ENCODE peak calls at places on chromosomes 5 and 9, in six cellular contexts. K is IMR-90, X is endothelial cell of umbilical vein, G is transverse colon, C is body of pancreas, Y is tibial nerve. U is an unnamed sample.

GRCh38 chr5:168898261-168898911 is 319.2 kb upstream of the PANK3 start:
- DNase-seq in X (no peak), G (no peak), K (no peak), C (no peak), Y (no peak), U (no peak)

GRCh38 chr9:98811051-98811650 is 3.7 kb downstream of the GALNT12 start:
- DNase-seq in C (no peak), G (no peak), X (peak; percentile 26), K (peak; percentile 96), Y (no peak), U (no peak)

GRCh38 chr5:89255845-89256463 is 373.0 kb upstream of the MEF2C start:
- DNase-seq in C (no peak), G (no peak), K (peak; percentile 82), X (peak; percentile 8), Y (no peak), U (no peak)

GRCh38 chr9:92035687-92036410 is 79.4 kb downstream of the SPTLC1 start:
- DNase-seq in C (no peak), X (no peak), K (peak; percentile 94), Y (no peak), G (peak; percentile 27), U (no peak)

GRCh38 chr5:86689103-86689729 is 71.5 kb downstream of the COX7C start:
- DNase-seq in C (no peak), G (no peak), K (no peak), X (no peak), Y (no peak), U (no peak)

GRCh38 chr9:113772121-113772885 is 103.8 kb upstream of the ZNF618 start:
- DNase-seq in Y (no peak), X (peak; percentile 76), K (peak; percentile 52), C (no peak), G (no peak), U (no peak)

GRCh38 chr9:76651114-76651697 is 113.0 kb upstream of the PCA3 start:
- DNase-seq in G (no peak), Y (no peak), C (no peak), X (peak; percentile 56), K (no peak), U (no peak)

GRCh38 chr5:159337291-159337974 is 7.1 kb upstream of the IL12B start:
- DNase-seq in Y (no peak), K (peak; percentile 73), C (no peak), G (no peak), X (no peak), U (no peak)

GRCh38 chr5:106189121-106189809 is 1481.5 kb downstream of the EFNA5 start:
- DNase-seq in Y (no peak), C (no peak), G (no peak), X (no peak), K (no peak), U (no peak)

GRCh38 chr5:136374003-136374402 is 8.7 kb upstream of the TRPC7 start:
- DNase-seq in K (peak; percentile 12), G (no peak), X (peak; percentile 72), Y (no peak), C (no peak), U (no peak)
- TF ChIP-seq CTCF in K (peak; percentile 34), G (no peak), X (peak; percentile 58), Y (no peak), C (no peak), U (no peak)

GRCh38 chr5:178496219-178496618 is 94.0 kb downstream of the COL23A1 start:
- DNase-seq in Y (no peak), X (no peak), C (no peak), K (no peak), G (no peak), U (no peak)
- H3K27ac ChIP-seq in Y (no peak overlapping the region), X (peak overlapping the region; percentile 70), C (no peak overlapping the region), K (no peak overlapping the region), G (no peak overlapping the region), U (no peak overlapping the region)

GRCh38 chr5:23289162-23289561 is 218.2 kb upstream of the PRDM9 start:
- DNase-seq in C (no peak), G (no peak), K (no peak), X (no peak), Y (no peak), U (no peak)
- TF ChIP-seq POLR2A in C (no peak), G (no peak), K (no peak), X (no peak), Y (no peak), U (no peak)

DNA sequence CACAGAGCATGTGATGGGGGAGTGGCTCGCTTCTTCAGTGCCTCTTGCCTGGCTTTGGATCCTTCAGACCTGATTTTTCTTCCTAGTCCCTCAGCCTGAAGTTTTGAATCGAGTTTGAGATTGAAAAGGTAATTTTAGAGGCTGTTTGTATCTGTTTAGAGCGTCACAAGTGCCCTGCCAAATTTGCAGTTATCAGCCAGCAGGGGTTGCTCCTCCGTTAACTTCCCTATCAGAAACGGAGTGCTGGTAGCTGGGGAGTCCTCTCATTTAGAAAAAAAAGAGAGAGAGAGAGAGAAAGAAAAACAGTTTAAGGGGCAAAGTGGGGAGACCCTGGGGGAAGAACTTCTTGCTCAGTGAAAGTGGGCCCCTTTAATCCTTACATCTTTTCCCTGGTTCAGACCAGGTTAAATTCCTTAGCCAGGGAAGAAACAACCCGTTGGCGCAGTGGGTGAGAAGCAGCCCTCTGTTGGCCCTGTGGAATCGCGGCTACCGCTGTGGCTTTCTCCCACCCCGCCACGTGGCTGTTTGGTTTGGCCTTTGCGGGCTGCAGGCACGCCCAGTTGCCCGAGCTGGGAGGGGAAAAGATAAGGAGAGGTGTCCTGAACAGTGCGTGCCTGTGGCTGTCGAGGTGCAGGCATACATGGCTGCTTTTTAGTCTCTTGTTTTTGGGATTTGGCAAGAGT is 576.7 kb upstream of the ACO1 start:
- DNase-seq in X (no peak), C (no peak), G (no peak), K (no peak), Y (no peak), U (no peak)
- TF ChIP-seq CTCF in X (no peak), C (no peak), G (no peak), K (no peak), Y (no peak), U (no peak)

GRCh38 chr5:111931658-111932057 is 174.7 kb upstream of the NREP start:
- DNase-seq in K (no peak), C (no peak), G (no peak), Y (no peak), X (no peak), U (no peak)
- H3K27ac ChIP-seq in K (no peak overlapping the region), C (no peak overlapping the region), G (no peak overlapping the region), Y (no peak overlapping the region), X (no peak overlapping the region), U (no peak overlapping the region)

GRCh38 chr5:151587796-151588606 is 3.1 kb downstream of the FAT2 start:
- DNase-seq in K (no peak), Y (no peak), G (no peak), C (no peak), X (no peak), U (no peak)

GRCh38 chr5:151595411-151595826 is 4.3 kb upstream of the FAT2 start:
- DNase-seq in X (no peak), Y (no peak), C (no peak), K (no peak), G (no peak), U (no peak)

GRCh38 chr5:151589878-151590570 is 1.1 kb downstream of the FAT2 start:
- DNase-seq in X (no peak), Y (no peak), G (no peak), C (no peak), K (no peak), U (no peak)

GRCh38 chr5:151592855-151593408 is 1.8 kb upstream of the FAT2 start:
- DNase-seq in K (no peak), Y (peak; percentile 34), C (peak; percentile 44), X (no peak), G (no peak), U (no peak)

DNA sequence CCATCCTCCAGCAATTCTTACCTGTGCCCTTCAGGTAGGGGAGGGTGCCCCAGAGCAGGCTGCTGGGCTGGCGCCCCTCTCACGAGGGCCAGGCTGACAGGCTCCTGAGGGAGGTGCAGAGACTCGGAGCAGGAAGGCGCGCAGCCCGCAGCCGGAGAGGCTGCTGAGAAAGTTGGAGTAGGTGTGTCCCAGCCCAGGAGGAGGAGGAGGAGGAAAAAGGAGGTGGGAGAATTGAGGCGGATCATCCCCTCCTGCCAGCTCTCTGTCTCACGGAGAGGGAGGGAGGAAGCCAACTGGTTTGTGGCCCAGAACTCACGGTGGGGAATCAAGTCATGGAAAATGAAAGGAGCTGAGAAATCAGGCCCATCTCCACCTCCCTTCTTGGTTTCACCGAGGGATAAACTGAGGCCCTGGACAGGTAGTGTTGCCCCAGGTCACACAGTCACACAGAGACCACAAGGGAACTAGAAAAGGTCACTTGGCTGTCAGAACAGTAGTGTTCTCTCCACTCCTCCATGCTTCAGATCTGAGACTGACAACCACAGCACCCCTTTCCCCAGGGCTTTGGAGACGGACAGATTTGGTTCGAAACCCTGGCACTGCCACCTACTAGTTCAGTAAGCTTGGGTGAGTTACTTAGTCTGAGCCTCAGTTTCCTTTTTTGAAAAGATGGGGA is at the start of gene FAT2:
- DNase-seq in Y (no peak), K (no peak), G (no peak), X (no peak), C (no peak), U (no peak)
- TF ChIP-seq POLR2A in Y (no peak), K (no peak), G (no peak), X (no peak), C (no peak), U (no peak)

GRCh38 chr9:133554729-133555128 is 20.2 kb downstream of the ADAMTSL2 start:
- DNase-seq in G (no peak), X (no peak), C (no peak), K (no peak), Y (no peak), U (no peak)

GRCh38 chr9:133552236-133552635 is 17.7 kb downstream of the ADAMTSL2 start:
- DNase-seq in K (no peak), C (no peak), Y (no peak), X (no peak), G (no peak), U (no peak)

GRCh38 chr9:133556354-133556753 is 21.9 kb downstream of the ADAMTSL2 start:
- DNase-seq in K (no peak), X (no peak), C (no peak), Y (no peak), G (no peak), U (no peak)

GRCh38 chr9:133553123-133553522 is 18.6 kb downstream of the ADAMTSL2 start:
- DNase-seq in Y (no peak), C (no peak), G (no peak), X (no peak), K (no peak), U (no peak)

GRCh38 chr9:133553978-133554713 is 19.6 kb downstream of the ADAMTSL2 start:
- DNase-seq in K (no peak), Y (no peak), G (no peak), X (no peak), C (no peak), U (no peak)
- TF ChIP-seq CTCF in K (no peak), Y (no peak), G (no peak), X (no peak), C (no peak), U (no peak)

GRCh38 chr9:129697111-129697955 is 31.9 kb downstream of the PRRX2 start:
- DNase-seq in Y (peak; percentile 19), G (peak; percentile 15), C (peak; percentile 20), K (peak; percentile 78), X (no peak), U (no peak)
- H3K27ac ChIP-seq in Y (peak overlapping the region; percentile 73), G (peak overlapping the region; percentile 52), C (no peak overlapping the region), K (peak overlapping the region; percentile 96), X (peak overlapping the region; percentile 56), U (peak overlapping the region; percentile 91)

GRCh38 chr5:141560725-141561483 is 57.9 kb downstream of the DIAPH1 start:
- DNase-seq in X (peak; percentile 99), Y (peak; percentile 77), C (peak; percentile 91), K (peak; percentile 98), G (peak; percentile 80), U (peak; percentile 8)
- TF ChIP-seq POLR2A in X (no peak), Y (peak; percentile 5), C (no peak), K (peak; percentile 30), G (no peak), U (peak; percentile 22)

U was measured in esophagus squamous epithelium.